ENCODE peak calls at places on chromosomes 1 and 21, in seven cellular contexts. L is AG10803; I is GM19239; H is IMR-90; K is activated T-helper 1 cell treated with anti-CD3 and anti-CD28 coated beads, Interleukin-2, amount 50 U/mL, for 16 hours; Y is kidney glomerular epithelial cell; R is NCI-H1092 treated with DMSO at 0.1 percent for 48 hours. S is an unnamed sample.

GRCh38 chr1:4447778-4448360 is 206.5 kb upstream of the AJAP1 start:
- DNase-seq in K (no peak), Y (no peak), R (no peak), L (no peak), H (no peak), I (no peak), S (no peak)

GRCh38 chr1:171355727-171356126 is 41.7 kb downstream of the FMO4 start:
- DNase-seq in K (no peak), H (no peak), R (no peak), L (no peak), I (no peak), Y (peak), S (no peak)

GRCh38 chr1:55718758-55719671 is 503.9 kb upstream of the USP24 start:
- DNase-seq in H (peak), L (peak), Y (peak), I (no peak), K (no peak), R (no peak), S (no peak)

GRCh38 chr1:221190249-221190648 is 311.0 kb downstream of the HLX start:
- DNase-seq in R (no peak), L (no peak), Y (no peak), K (no peak), H (no peak), I (no peak), S (no peak)

GRCh38 chr1:160862151-160863061 is at the start of gene CD244:
- DNase-seq in I (peak), H (no peak), R (no peak), Y (no peak), K (no peak), L (no peak), S (no peak)

GRCh38 chr21:39312112-39313041 is 1.1 kb downstream of the BRWD1 start:
- DNase-seq in Y (peak), H (peak), R (peak), K (peak), L (peak), I (peak), S (peak)

GRCh38 chr1:8389962-8390535 is 72.1 kb downstream of the SLC45A1 start:
- DNase-seq in Y (no peak), K (no peak), I (no peak), R (no peak), H (no peak), L (no peak), S (no peak)

GRCh38 chr1:35122311-35122710 is 43.1 kb downstream of the ZMYM1 start:
- DNase-seq in I (no peak), Y (no peak), H (no peak), K (no peak), R (no peak), L (no peak), S (no peak)

GRCh38 chr1:170694172-170694926 is 30.4 kb downstream of the PRRX1 start:
- DNase-seq in L (peak), K (no peak), H (no peak), R (no peak), I (no peak), Y (no peak), S (no peak)

GRCh38 chr1:221459558-221459957 is 282.3 kb downstream of the DUSP10 start:
- DNase-seq in L (no peak), Y (no peak), H (no peak), K (no peak), I (no peak), R (no peak), S (no peak)

GRCh38 chr1:16612332-16613172 is 812 bp downstream of the NBPF1 start:
- DNase-seq in K (no peak), Y (peak), R (peak), H (peak), L (peak), I (no peak), S (peak)

GRCh38 chr1:245516178-245516829 is 361.5 kb downstream of the KIF26B start:
- DNase-seq in L (peak), K (no peak), I (no peak), Y (no peak), R (peak), H (peak), S (no peak)

GRCh38 chr1:87279966-87280535 is 48.6 kb upstream of the LMO4 start:
- DNase-seq in K (no peak), H (peak), R (no peak), L (no peak), I (no peak), Y (peak), S (no peak)

GRCh38 chr1:15758953-15759661 is 512 bp downstream of the FBLIM1 start:
- DNase-seq in Y (no peak), I (no peak), L (peak), K (no peak), H (no peak), R (no peak), S (peak)

GRCh38 chr21:43845386-43845785 is 19.6 kb upstream of the AGPAT3 start:
- DNase-seq in R (no peak), H (no peak), Y (no peak), L (no peak), I (no peak), K (no peak), S (no peak)